ENCODE peak calls at places on chromosomes 1 and 21, in six cellular contexts. G, F, Y, C, V and J are unnamed samples.

GRCh38 chr1:30085814-30086770 is 637.3 kb downstream of the MATN1 start:
- ATAC-seq in G (peak; percentile 75), F (peak; percentile 71), Y (peak; percentile 76), C (peak; percentile 55), V (peak; percentile 94), J (peak; percentile 53)

GRCh38 chr1:109109906-109110305 is 4.0 kb upstream of the ELAPOR1 start:
- ATAC-seq in G (no peak), F (no peak), Y (no peak), C (no peak), V (no peak), J (no peak)

GRCh38 chr1:82829527-82829926 is 1028.8 kb downstream of the ADGRL2 start:
- ATAC-seq in G (no peak), F (no peak), Y (no peak), C (no peak), V (no peak), J (no peak)

GRCh38 chr1:231045318-231045717 is 5.3 kb upstream of the FAM89A start:
- ATAC-seq in G (no peak), F (no peak), Y (no peak), C (no peak), V (no peak), J (no peak)

GRCh38 chr1:236514703-236515442 is 8.9 kb upstream of the LGALS8 start:
- ATAC-seq in G (peak; percentile 69), F (no peak), Y (no peak), C (no peak), V (no peak), J (no peak)

GRCh38 chr1:28070725-28071593 is 17.5 kb downstream of the EYA3 start:
- ATAC-seq in G (no peak), F (no peak), Y (no peak), C (no peak), V (peak; percentile 24), J (no peak)

GRCh38 chr1:168979303-168979702 is 127.2 kb upstream of the ATP1B1 start:
- ATAC-seq in G (no peak), F (peak; percentile 44), Y (no peak), C (no peak), V (no peak), J (no peak)

GRCh38 chr1:172952541-172952940 is 98.2 kb downstream of the TNFSF18 start:
- ATAC-seq in G (no peak), F (no peak), Y (no peak), C (no peak), V (no peak), J (no peak)

GRCh38 chr1:11680270-11681070 is 478 bp downstream of the MAD2L2 start:
- ATAC-seq in G (peak; percentile 58), F (peak; percentile 62), Y (peak; percentile 73), C (peak; percentile 49), V (peak; percentile 61), J (peak; percentile 42)

GRCh38 chr21:28821276-28822063 is 171.2 kb downstream of the LTN1 start:
- ATAC-seq in G (no peak), F (no peak), Y (no peak), C (no peak), V (no peak), J (no peak)

GRCh38 chr1:29513357-29513756 is 277.0 kb downstream of the PTPRU start:
- ATAC-seq in G (peak; percentile 89), F (peak; percentile 52), Y (peak; percentile 100), C (peak; percentile 92), V (peak; percentile 100), J (no peak)

GRCh38 chr1:167077868-167078210 is 12.3 kb downstream of the GPA33 start:
- ATAC-seq in G (no peak), F (no peak), Y (no peak), C (no peak), V (no peak), J (no peak)

GRCh38 chr1:10992864-10993263 is 19.6 kb upstream of the TARDBP start:
- ATAC-seq in G (no peak), F (no peak), Y (no peak), C (no peak), V (no peak), J (no peak)

GRCh38 chr1:175072131-175072941 is 4.7 kb downstream of the TNN start:
- ATAC-seq in G (no peak), F (peak; percentile 78), Y (no peak), C (peak; percentile 78), V (peak; percentile 52), J (peak; percentile 74)

GRCh38 chr1:194476872-194477271 is 1290.5 kb upstream of the B3GALT2 start:
- ATAC-seq in G (no peak), F (no peak), Y (no peak), C (no peak), V (no peak), J (no peak)

GRCh38 chr1:44848456-44849181 is 5.6 kb upstream of the PTCH2 start:
- ATAC-seq in G (peak; percentile 28), F (no peak), Y (no peak), C (no peak), V (no peak), J (no peak)

GRCh38 chr21:36425286-36425685 is 40.1 kb downstream of the CHAF1B start:
- ATAC-seq in G (no peak), F (peak; percentile 62), Y (no peak), C (no peak), V (no peak), J (no peak)

GRCh38 chr1:26970810-26971209 is 10.5 kb upstream of the KDF1 start:
- ATAC-seq in G (peak; percentile 61), F (no peak), Y (no peak), C (no peak), V (peak; percentile 44), J (no peak)

GRCh38 chr1:1352784-1353388 is 3.7 kb upstream of the DVL1 start:
- ATAC-seq in G (no peak), F (no peak), Y (no peak), C (no peak), V (no peak), J (no peak)

GRCh38 chr1:1356166-1356795 is 2.1 kb downstream of the MXRA8 start:
- ATAC-seq in G (no peak), F (no peak), Y (no peak), C (no peak), V (no peak), J (no peak)

GRCh38 chr1:1355376-1355775 is 3.0 kb downstream of the MXRA8 start:
- ATAC-seq in G (no peak), F (no peak), Y (peak; percentile 18), C (no peak), V (no peak), J (no peak)

GRCh38 chr1:1353389-1354151 is 4.4 kb upstream of the DVL1 start:
- ATAC-seq in G (no peak), F (no peak), Y (peak; percentile 24), C (no peak), V (no peak), J (no peak)

DNA sequence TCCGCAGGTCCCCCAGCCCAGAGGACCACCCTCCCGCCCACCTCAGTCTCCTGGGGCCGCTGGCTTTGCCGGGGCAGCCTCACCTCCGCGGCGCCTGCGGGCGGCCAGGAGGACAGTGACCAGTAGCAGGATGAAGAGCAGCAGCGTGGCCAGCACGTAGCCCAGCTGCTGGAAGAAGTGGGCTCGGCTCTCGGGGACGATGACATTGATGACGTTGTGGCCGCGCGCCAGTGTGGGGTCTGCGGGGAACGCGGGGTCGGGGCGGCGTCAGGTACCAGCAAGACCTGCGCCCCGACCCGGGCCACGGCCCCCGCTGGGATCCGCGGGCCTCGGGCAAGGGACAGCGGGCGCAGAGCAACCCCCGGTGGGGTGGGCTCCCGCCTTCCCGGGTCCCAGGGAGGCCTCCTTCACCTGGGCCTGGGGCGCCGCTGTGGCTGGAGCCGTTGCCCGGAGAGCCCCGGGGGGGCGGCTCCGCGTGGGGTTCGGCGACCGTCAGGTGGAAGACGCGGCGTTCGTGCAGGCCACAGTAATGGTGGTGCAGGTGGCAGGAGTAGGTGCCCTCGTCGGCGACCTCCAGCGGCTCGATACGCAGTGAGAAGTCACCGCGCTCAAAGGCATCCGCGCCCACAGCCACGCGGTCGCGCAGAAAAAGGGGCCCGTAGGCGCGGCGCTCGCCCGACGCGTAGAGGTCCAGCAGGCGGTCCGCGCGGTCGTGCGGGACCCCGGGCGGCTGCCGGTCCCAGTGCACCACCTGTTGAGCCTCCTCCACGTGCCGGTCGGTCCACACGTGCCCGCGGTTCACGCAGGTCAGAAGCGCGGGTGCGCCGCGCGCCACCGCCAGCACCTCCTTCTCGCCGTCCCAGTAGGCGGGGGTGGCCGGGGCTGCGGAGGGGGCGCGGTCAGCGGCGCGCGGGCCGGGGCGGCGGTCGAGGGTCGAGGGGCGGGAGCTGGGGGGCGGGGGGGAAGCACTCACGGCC is 3.8 kb downstream of the MXRA8 start:
- ATAC-seq in G (no peak), F (no peak), Y (no peak), C (no peak), V (no peak), J (no peak)
- H3K4me3 ChIP-seq in G (no peak overlapping the region), F (peak overlapping the region; percentile 29), Y (no peak overlapping the region), C (no peak overlapping the region), V (no peak overlapping the region), J (peak overlapping the region; percentile 63)

GRCh38 chr1:162695687-162696086 is 63.4 kb downstream of the DDR2 start:
- ATAC-seq in G (no peak), F (no peak), Y (no peak), C (no peak), V (no peak), J (no peak)
- TF ChIP-seq POLR2A in G (no peak), F (no peak), Y (no peak), C (no peak), V (no peak), J (no peak)

DNA sequence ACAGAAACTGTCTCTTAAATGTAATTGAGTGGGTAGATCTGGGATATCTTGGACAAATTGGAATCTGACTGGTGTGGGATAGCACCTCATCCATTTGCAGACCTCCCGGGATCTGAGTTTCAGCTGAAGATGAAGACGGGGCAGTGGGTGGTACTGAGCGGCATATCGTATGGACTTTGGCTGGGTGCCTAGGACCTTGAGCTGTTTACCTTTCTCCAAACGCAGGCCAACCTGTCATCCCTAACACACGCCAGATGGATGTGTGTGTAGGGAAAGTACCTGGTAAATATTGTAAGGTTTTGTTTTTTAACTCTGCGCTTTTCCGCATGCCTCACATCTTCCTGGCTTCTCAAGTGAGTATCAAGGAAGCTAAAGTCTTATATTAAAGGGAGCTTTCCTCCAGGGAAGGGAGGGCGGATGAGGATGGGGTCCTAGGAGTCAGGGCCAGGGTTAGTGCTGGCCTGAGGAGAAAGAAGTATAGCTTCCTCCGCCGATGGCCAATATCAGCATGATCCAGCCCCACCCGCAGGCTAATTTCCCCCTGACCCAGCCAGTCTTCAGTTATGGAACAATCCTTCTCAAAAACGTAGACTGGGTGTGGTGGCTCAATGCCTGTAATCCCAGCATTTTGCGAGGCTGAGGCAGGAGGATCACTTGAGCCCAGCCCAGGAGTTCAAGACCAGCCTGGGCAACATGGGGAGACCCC is 26.2 kb downstream of the ATP8B2 start:
- ATAC-seq in G (peak; percentile 47), F (no peak), Y (no peak), C (no peak), V (no peak), J (no peak)
- TF ChIP-seq POLR2AphosphoS5 in G (no peak), F (no peak), Y (no peak), C (no peak), V (no peak), J (no peak)

DNA sequence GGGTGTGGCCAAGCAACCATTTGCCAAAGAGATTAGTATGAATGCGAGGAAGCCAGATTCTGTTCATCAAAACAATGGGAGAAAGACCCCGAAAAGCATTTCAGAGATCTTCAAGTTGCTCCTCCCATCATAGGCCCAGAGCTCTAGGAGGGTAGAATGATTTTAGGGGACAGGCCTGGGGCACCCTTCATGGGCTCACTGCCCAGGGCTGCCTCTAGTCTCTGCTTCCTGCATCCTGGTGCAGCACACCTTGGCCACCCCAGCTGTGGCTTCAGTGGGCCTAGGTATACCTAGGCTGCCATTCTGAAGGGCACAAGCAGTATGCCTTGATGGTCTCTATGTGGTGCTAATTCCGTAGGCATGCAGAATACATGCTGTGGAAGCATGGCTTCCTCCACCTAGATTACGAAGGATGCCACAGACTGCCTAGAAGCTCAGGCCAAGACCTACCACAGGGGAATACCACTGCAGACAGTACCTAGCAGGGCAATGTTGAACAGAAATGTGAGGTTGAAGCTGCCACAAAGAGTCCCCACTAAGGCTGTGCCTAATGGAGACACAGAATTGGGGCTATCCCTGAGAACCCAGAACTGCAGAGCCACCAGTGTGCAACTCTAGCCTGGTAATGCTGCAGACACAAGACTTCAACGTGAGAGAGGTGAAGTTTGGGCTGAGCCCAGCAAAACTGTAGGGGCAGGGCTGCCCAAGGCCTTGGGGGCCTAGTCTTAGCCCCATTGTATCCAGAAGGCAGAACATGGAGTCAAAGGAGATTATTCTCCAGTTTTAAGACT is 158.8 kb downstream of the CLIC6 start:
- ATAC-seq in G (no peak), F (peak; percentile 5), Y (no peak), C (no peak), V (no peak), J (no peak)
- H3K4me3 ChIP-seq in G (no peak overlapping the region), F (no peak overlapping the region), Y (no peak overlapping the region), C (no peak overlapping the region), V (no peak overlapping the region), J (no peak overlapping the region)